ENCODE peak calls at places on chromosome 22, in four cellular contexts. R is mesenchymal stem cell; B is OCI-LY7; I is naive thymus-derived CD4-positive, alpha-beta T cell. N is an unnamed sample. For H3K36me3 and H3K9me3, the result is how much of the 10 kb centered on the place peaks cover.

GRCh38 chr22:21629262-21630149 is at the start of gene YDJC:
- DNase-seq in R (peak), B (peak), I (peak), N (peak)

GRCh38 chr22:21077884-21078508 is 32.2 kb downstream of the LRRC74B start:
- DNase-seq in R (no peak), B (no peak), I (no peak), N (no peak)

GRCh38 chr22:41603873-41604332 is 14.3 kb upstream of the PMM1 start:
- DNase-seq in R (no peak), B (no peak), I (peak), N (no peak)

GRCh38 chr22:36968249-36968964 is 50.8 kb downstream of the TST start:
- DNase-seq in R (no peak), B (no peak), I (no peak), N (no peak)

GRCh38 chr22:23012081-23012622 is 58.2 kb upstream of the GNAZ start:
- DNase-seq in R (no peak), B (no peak), I (peak), N (no peak)

GRCh38 chr22:32695451-32695891 is 106.0 kb upstream of the TIMP3 start:
- DNase-seq in R (peak), B (no peak), I (no peak), N (peak)

GRCh38 chr22:23313791-23314567 is 133.7 kb downstream of the BCR start:
- DNase-seq in R (no peak), B (no peak), I (no peak), N (no peak)

GRCh38 chr22:21867528-21868266 is at the start of gene MAPK1:
- DNase-seq in R (peak), B (peak), I (peak), N (peak)

GRCh38 chr22:43008509-43008908 is 6.4 kb downstream of the PACSIN2 start:
- DNase-seq in R (no peak), B (no peak), I (no peak), N (no peak)

GRCh38 chr22:50139843-50140415 is 30.6 kb upstream of the PANX2 start:
- DNase-seq in R (no peak), B (peak), I (no peak), N (no peak)

GRCh38 chr22:46515208-46516111 is 22.0 kb downstream of the CELSR1 start:
- DNase-seq in R (peak), B (no peak), I (no peak), N (no peak)

GRCh38 chr22:36860438-36860820 is 377 bp upstream of the NCF4 start:
- DNase-seq in R (no peak), B (no peak), I (no peak), N (no peak)

GRCh38 chr22:36236338-36237319 is 2.7 kb downstream of the APOL2 start:
- DNase-seq in R (no peak), B (no peak), I (no peak), N (no peak)

GRCh38 chr22:18119409-18120110 is 9.0 kb downstream of the TUBA8 start:
- DNase-seq in R (no peak), B (no peak), I (no peak), N (peak)

GRCh38 chr22:21754523-21755128 is 19.0 kb upstream of the YPEL1 start:
- DNase-seq in R (no peak), B (peak), I (no peak), N (no peak)

GRCh38 chr22:36331306-36331911 is 56.4 kb downstream of the MYH9 start:
- DNase-seq in R (peak), B (peak), I (peak), N (peak)

GRCh38 chr22:29146101-29146560 is 59.6 kb upstream of the EMID1 start:
- DNase-seq in R (no peak), B (no peak), I (no peak), N (no peak)

GRCh38 chr22:50340157-50340879 is 2.8 kb upstream of the PPP6R2 start:
- DNase-seq in R (peak), B (no peak), I (no peak), N (peak)

GRCh38 chr22:43475549-43476076 is 63.8 kb downstream of the MPPED1 start:
- DNase-seq in R (no peak), B (no peak), I (no peak), N (no peak)

GRCh38 chr22:35637254-35637653 is 11.0 kb upstream of the APOL6 start:
- DNase-seq in R (no peak), B (no peak), I (no peak), N (no peak)

GRCh38 chr22:19880786-19881569 is 26.3 kb upstream of the GNB1L start:
- DNase-seq in R (peak), B (no peak), I (no peak), N (peak)

DNA sequence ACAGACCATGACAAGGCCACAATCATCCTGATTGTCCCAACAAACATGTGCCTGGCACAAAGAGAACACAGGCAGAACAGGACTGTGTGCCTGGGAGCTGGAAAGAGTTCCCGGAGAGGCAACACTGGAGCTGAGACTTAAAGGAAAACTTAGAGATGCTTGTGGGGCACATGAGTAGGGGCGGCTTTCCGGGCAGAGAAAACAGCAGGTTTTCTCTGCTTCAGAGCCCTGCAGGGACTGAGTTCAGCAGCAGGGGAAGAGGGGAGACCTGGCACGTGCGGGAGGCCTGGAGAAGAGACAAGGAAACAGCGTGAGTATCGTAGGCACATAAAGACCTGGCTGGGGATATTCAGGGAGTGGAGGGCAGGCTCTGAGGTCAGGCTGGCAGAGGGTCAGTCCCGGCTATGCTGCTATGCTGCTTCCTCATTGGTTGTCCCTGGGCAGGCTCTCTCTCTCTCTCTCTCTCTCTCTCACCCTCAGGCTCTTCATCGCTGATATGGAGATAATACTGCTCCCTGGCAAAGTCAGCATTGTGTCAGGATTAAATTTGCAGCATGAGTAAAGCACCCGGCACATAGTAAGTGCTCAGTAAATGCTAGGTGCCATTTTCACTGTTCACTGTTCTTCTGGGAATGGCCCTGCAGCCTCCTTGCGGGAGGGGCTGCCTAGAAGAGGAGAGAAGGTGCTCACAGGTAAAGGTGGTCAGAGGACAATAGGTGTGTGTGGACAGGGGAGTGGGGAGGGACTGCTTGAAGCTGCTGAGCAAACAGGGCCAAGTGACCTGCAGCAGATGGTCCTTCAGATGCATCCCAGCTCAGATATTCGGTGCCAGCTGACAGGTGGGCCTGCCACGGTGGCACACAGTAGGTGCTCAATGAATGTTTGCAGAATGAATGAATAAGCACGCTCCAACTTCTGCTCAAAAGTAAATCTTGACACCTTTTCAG is 2.0 kb downstream of the KIAA0930 start:
- DNase-seq in R (no peak), B (no peak), I (no peak), N (no peak)
- H3K4me3 ChIP-seq in R (no peak), B (peak), I (no peak), N (no peak)

GRCh38 chr22:30296851-30297250 is 7.5 kb upstream of the CASTOR1 start:
- DNase-seq in R (no peak), B (no peak), I (no peak), N (no peak)
- H3K36me3 ChIP-seq in R (half or more), B (under half), I (under half), N (under half)

DNA sequence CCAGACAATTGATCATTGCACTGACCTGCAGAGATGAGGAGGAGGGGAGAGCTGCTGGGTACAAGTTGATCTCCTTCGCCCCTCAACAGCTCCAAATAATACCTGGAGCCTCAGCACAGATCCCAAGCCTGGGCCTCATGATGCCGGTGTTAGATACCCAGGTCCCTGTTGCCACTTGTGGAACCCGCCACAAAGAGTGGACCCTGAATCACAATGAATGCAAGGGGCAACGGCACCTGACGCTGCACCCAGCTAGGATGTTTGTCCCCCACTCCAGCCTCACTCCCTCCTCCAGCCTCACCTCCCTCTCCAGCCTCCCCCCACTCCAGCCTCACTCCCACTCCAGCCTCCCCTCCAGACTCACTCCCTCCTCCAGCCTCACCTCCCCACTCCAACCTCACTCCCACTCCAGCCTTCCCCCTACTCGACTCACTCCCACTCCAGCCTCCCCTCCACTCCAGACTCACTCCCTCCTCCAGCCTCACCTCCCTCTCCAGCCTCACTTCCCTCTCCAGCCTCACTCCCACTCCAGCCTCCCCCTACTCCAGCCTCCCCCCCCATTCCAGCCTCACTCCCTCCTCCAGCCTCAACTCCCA is 879.0 kb downstream of the BRD1 start:
- DNase-seq in R (no peak), B (no peak), I (no peak), N (no peak)
- H3K9me3 ChIP-seq in R (under half), B (under half), I (under half), N (under half)

DNA sequence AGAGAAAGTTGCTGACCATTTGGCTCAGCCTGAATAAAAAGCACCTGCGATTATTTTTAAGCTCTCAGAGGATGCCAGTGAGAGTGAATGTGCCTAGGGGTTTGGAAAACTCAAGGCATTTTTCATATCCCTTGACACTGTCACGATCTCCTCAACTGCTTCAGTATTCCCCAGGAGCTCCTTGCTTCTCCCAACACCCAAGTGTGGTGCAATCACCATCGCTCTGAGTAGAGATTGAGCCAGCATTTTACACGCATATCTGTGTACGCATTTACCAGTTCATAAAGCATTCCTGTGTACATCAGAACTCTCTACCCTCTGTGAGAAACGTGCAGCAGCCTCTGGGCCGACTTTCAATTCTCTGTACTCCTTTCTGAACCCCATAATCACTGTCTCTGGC is 1.3 kb downstream of the SRRD start:
- DNase-seq in R (peak), B (no peak), I (no peak), N (no peak)
- H3K4me3 ChIP-seq in R (peak), B (peak), I (no peak), N (peak)

GRCh38 chr22:37968452-37969251 is 15.2 kb downstream of the POLR2F start:
- DNase-seq in R (no peak), B (no peak), I (no peak), N (no peak)
- H3K36me3 ChIP-seq in R (half or more), B (half or more), I (under half), N (under half)

N was measured in MG63.